ENCODE peak calls at places on chromosome 20, in nine cellular contexts. T is effector memory CD4-positive, alpha-beta T cell; D is CD8-positive, alpha-beta memory T cell; L is neural progenitor cell; V is testis; O is left ventricle myocardium inferior; U is GM12865; J is adipocyte; A is K562. W is an unnamed sample.

GRCh38 chr20:19880256-19881079 is 122.4 kb downstream of the RIN2 start:
- DNase-seq in T (no peak), D (no peak), L (no peak), V (no peak), O (no peak), U (no peak), J (peak), A (no peak), W (no peak)

GRCh38 chr20:5535211-5535756 is 214.9 kb upstream of the SHLD1 start:
- DNase-seq in T (no peak), D (no peak), L (no peak), V (no peak), O (no peak), U (no peak), J (peak), A (peak), W (no peak)

GRCh38 chr20:57179265-57179664 is 87.2 kb downstream of the BMP7 start:
- DNase-seq in T (no peak), D (no peak), L (no peak), V (peak), O (no peak), U (no peak), J (no peak), A (no peak), W (no peak)

GRCh38 chr20:36950432-36951197 is 893 bp downstream of the SAMHD1 start:
- DNase-seq in T (peak), D (peak), L (peak), V (peak), O (peak), U (peak), J (peak), A (peak), W (no peak)

GRCh38 chr20:4483481-4483880 is 238.2 kb upstream of the PRND start:
- DNase-seq in T (no peak), D (no peak), L (no peak), V (no peak), O (no peak), U (no peak), J (peak), A (no peak), W (no peak)

GRCh38 chr20:2755451-2756055 is 44.9 kb downstream of the CPXM1 start:
- DNase-seq in T (no peak), D (no peak), L (no peak), V (no peak), O (no peak), U (no peak), J (no peak), A (no peak), W (no peak)

GRCh38 chr20:47336013-47336754 is 20.3 kb downstream of the ZMYND8 start:
- DNase-seq in T (no peak), D (no peak), L (no peak), V (peak), O (peak), U (no peak), J (peak), A (no peak), W (no peak)

GRCh38 chr20:24100370-24101011 is 111.9 kb upstream of the GGTLC1 start:
- DNase-seq in T (peak), D (peak), L (peak), V (peak), O (peak), U (peak), J (peak), A (peak), W (peak)

GRCh38 chr20:48595495-48596475 is 232.0 kb downstream of the PREX1 start:
- DNase-seq in T (no peak), D (no peak), L (no peak), V (no peak), O (no peak), U (no peak), J (no peak), A (no peak), W (no peak)

GRCh38 chr20:15289337-15289736 is 951.9 kb upstream of the FLRT3 start:
- DNase-seq in T (no peak), D (no peak), L (no peak), V (no peak), O (no peak), U (no peak), J (no peak), A (no peak), W (no peak)

GRCh38 chr20:21074605-21075336 is 31.4 kb downstream of the LINC00237 start:
- DNase-seq in T (no peak), D (no peak), L (no peak), V (no peak), O (no peak), U (peak), J (no peak), A (no peak), W (no peak)

GRCh38 chr20:5654557-5654956 is 95.6 kb upstream of the SHLD1 start:
- DNase-seq in T (no peak), D (no peak), L (no peak), V (no peak), O (no peak), U (peak), J (peak), A (no peak), W (no peak)

GRCh38 chr20:32189123-32189410 is 18.5 kb downstream of the PLAGL2 start:
- DNase-seq in T (no peak), D (no peak), L (no peak), V (no peak), O (no peak), U (no peak), J (no peak), A (no peak), W (no peak)

GRCh38 chr20:14643146-14643545 is 305.7 kb upstream of the FLRT3 start:
- DNase-seq in T (no peak), D (no peak), L (no peak), V (no peak), O (no peak), U (no peak), J (no peak), A (no peak), W (no peak)

GRCh38 chr20:23655551-23656211 is 17.9 kb upstream of the CST3 start:
- DNase-seq in T (no peak), D (no peak), L (no peak), V (peak), O (peak), U (no peak), J (peak), A (no peak), W (no peak)

GRCh38 chr20:36238760-36239159 is 2.5 kb downstream of the AAR2 start:
- DNase-seq in T (no peak), D (no peak), L (no peak), V (no peak), O (no peak), U (no peak), J (peak), A (no peak), W (no peak)

GRCh38 chr20:41177636-41178035 is 40.3 kb downstream of the PLCG1 start:
- DNase-seq in T (no peak), D (no peak), L (no peak), V (peak), O (no peak), U (no peak), J (peak), A (no peak), W (no peak)

GRCh38 chr20:31638317-31638716 is 605 bp downstream of the COX4I2 start:
- DNase-seq in T (no peak), D (no peak), L (no peak), V (no peak), O (no peak), U (no peak), J (no peak), A (no peak), W (peak)

GRCh38 chr20:57680131-57680716 is 29.6 kb downstream of the PMEPA1 start:
- DNase-seq in T (no peak), D (no peak), L (no peak), V (no peak), O (no peak), U (peak), J (no peak), A (no peak), W (no peak)

GRCh38 chr20:19964289-19965263 is 52.6 kb upstream of the NAA20 start:
- DNase-seq in T (no peak), D (no peak), L (no peak), V (peak), O (peak), U (no peak), J (peak), A (no peak), W (no peak)

GRCh38 chr20:56542489-56543020 is 9.5 kb downstream of the FAM209B start:
- DNase-seq in T (no peak), D (no peak), L (no peak), V (no peak), O (no peak), U (no peak), J (no peak), A (no peak), W (no peak)

GRCh38 chr20:47338131-47338628 is 18.3 kb downstream of the ZMYND8 start:
- DNase-seq in T (no peak), D (no peak), L (no peak), V (peak), O (peak), U (no peak), J (no peak), A (no peak), W (no peak)

GRCh38 chr20:51750037-51750769 is 18.0 kb downstream of the ATP9A start:
- DNase-seq in T (no peak), D (no peak), L (no peak), V (peak), O (peak), U (peak), J (peak), A (no peak), W (peak)

GRCh38 chr20:11247059-11247630 is 573.3 kb upstream of the JAG1 start:
- DNase-seq in T (no peak), D (no peak), L (peak), V (no peak), O (no peak), U (no peak), J (no peak), A (no peak), W (no peak)

GRCh38 chr20:6595704-6596103 is 171.8 kb upstream of the BMP2 start:
- DNase-seq in T (no peak), D (no peak), L (peak), V (no peak), O (no peak), U (no peak), J (no peak), A (no peak), W (no peak)

GRCh38 chr20:31860431-31861345 is 9.6 kb downstream of the DUSP15 start:
- DNase-seq in T (no peak), D (no peak), L (peak), V (no peak), O (no peak), U (no peak), J (no peak), A (peak), W (no peak)

GRCh38 chr20:34302312-34302722 is 838 bp downstream of the AHCY start:
- DNase-seq in T (no peak), D (no peak), L (peak), V (no peak), O (no peak), U (peak), J (no peak), A (no peak), W (no peak)

GRCh38 chr20:47304287-47304686 is 52.2 kb downstream of the ZMYND8 start:
- DNase-seq in T (no peak), D (no peak), L (no peak), V (no peak), O (no peak), U (no peak), J (no peak), A (no peak), W (peak)

GRCh38 chr20:32945710-32946221 is 58.5 kb downstream of the SUN5 start:
- DNase-seq in T (no peak), D (no peak), L (peak), V (no peak), O (no peak), U (peak), J (peak), A (no peak), W (peak)

GRCh38 chr20:62368303-62368628 is 1.2 kb upstream of the LAMA5 start:
- DNase-seq in T (no peak), D (no peak), L (no peak), V (no peak), O (no peak), U (no peak), J (no peak), A (no peak), W (no peak)
- H3K4me3 ChIP-seq in T (no peak), D (no peak), L (peak), V (no peak), O (peak), U (no peak), J (no peak), A (no peak), W (peak)

DNA sequence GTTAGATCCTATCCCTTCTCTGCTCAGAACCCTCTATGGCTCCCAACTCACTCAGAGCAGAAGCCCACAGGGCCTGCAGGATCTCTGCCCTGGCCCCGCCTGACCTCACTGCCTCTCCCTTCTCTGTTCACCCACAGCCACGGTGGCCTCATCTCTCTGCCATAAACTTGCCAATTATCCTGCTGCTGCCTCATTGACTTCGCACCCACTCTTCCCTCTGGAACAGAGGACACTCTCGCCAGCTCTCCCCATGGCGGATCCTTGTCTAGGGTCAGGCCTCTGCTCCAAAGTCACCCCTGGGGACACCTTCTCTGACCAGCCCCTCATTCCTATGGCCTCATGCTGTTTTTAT is 86.4 kb downstream of the CEBPB start:
- DNase-seq in T (no peak), D (no peak), L (no peak), V (no peak), O (no peak), U (no peak), J (no peak), A (no peak), W (no peak)
- H3K4me3 ChIP-seq in T (no peak), D (no peak), L (no peak), V (no peak), O (no peak), U (no peak), J (no peak), A (no peak), W (no peak)

GRCh38 chr20:25532971-25533391 is 52.4 kb downstream of the NINL start:
- DNase-seq in T (no peak), D (no peak), L (no peak), V (no peak), O (no peak), U (no peak), J (no peak), A (no peak), W (no peak)
- H3K4me3 ChIP-seq in T (no peak), D (no peak), L (no peak), V (no peak), O (peak), U (no peak), J (peak), A (no peak), W (no peak)

GRCh38 chr20:63737690-63737939 is 1.2 kb downstream of the LIME1 start:
- DNase-seq in T (no peak), D (no peak), L (peak), V (no peak), O (no peak), U (no peak), J (no peak), A (no peak), W (peak)
- H3K4me3 ChIP-seq in T (peak), D (peak), L (peak), V (no peak), O (peak), U (peak), J (no peak), A (no peak), W (no peak)

GRCh38 chr20:53611449-53611894 is 17.8 kb upstream of the ZNF217 start:
- DNase-seq in T (no peak), D (no peak), L (peak), V (peak), O (no peak), U (peak), J (peak), A (no peak), W (peak)

GRCh38 chr20:53609501-53610445 is 16.1 kb upstream of the ZNF217 start:
- DNase-seq in T (peak), D (peak), L (peak), V (peak), O (peak), U (peak), J (peak), A (peak), W (no peak)

GRCh38 chr20:53608456-53609413 is 15.1 kb upstream of the ZNF217 start:
- DNase-seq in T (no peak), D (peak), L (no peak), V (peak), O (peak), U (no peak), J (no peak), A (peak), W (no peak)

GRCh38 chr20:53606364-53606985 is 12.8 kb upstream of the ZNF217 start:
- DNase-seq in T (no peak), D (no peak), L (no peak), V (peak), O (no peak), U (no peak), J (peak), A (peak), W (no peak)

DNA sequence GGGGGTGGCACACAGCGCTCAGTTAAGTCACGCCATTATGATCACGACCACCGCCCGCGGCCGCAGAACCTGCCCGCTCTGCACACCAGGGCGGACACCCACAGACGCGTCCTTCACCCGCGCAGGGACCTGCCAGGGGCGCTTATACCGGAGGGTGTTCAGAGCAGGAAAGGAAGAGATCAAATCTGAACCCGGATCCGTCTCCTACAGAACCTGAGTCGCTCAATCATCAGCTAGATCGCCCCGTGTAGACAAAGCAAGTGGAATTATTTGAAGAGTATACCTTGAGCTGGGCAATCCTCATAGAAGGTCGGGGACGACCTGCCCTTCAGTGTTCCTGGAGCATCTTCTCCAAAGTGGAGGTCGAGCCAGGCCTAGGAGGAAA is 14.4 kb upstream of the ZNF217 start:
- DNase-seq in T (no peak), D (no peak), L (no peak), V (peak), O (no peak), U (no peak), J (no peak), A (no peak), W (no peak)
- H3K4me3 ChIP-seq in T (no peak), D (peak), L (no peak), V (peak), O (no peak), U (no peak), J (no peak), A (peak), W (no peak)

DNA sequence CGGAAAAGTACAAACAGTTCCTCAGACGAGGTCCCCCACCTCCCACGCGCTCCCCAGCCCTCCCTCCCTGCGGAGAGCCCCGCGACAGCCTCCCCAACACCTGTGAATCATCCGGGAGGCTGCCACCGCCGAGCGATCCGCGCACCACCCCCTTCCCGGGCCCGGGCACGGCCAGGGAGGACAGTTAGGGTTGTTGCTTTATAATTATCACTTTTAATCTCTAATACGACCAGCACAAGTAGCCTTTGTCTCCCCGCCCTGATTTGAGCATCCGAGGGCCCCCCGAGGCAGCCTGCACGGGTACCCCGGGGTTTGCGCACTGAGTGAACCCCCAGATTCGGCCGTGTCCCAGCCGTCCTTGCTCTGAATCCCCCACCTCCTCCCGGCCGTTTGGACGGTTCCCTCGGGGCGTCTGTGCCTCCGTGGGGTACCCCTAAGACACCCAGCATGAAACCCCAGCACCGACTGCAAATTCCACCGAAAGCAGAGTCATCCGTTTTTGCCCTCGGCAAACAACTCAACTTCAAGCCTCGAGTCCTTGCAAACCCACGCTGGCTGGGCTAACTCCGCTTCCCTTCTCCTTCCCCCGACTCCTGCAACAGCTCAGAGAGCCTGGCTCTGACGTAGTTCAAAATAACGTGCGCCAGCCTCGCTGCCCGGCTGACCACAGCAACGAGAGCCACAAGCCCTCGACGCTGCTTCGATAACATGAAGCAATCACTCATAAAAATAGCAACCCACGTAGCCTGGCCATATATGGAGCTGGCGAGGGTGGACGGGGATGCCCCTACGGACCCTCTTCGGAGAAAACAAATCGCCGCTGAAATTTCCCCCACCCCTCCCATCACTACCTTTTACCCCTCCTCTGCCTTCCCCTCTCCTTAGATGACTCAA is 866 bp upstream of the SNAP25 start:
- DNase-seq in T (no peak), D (no peak), L (peak), V (peak), O (no peak), U (no peak), J (peak), A (no peak), W (peak)
- H3K4me3 ChIP-seq in T (no peak), D (no peak), L (peak), V (peak), O (peak), U (no peak), J (peak), A (no peak), W (peak)

DNA sequence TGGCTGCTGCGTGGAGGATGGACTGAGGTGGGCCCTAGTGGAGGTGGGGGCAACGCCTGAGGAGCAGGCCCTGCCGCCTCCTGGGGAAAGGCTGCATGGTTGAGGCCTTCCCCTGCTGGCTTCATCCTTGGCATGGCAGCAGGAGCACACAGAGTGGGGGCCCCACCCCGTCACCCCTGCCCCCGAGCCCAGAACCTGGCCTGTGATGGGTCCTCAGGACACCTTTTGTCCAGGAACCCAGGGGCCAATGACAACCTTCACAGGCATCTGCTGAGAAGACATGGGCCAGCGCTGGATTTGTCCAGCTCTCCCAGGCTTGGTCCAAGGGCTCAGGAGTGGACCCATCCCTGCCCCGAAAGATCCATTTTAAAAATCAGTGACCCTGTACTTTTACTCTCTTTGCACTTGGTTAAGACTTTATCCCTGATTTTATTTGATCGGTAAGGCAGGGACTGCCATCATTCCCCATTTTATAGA is 575 bp upstream of the SLC17A9 start:
- DNase-seq in T (no peak), D (no peak), L (no peak), V (no peak), O (no peak), U (no peak), J (no peak), A (no peak), W (no peak)
- H3K4me3 ChIP-seq in T (no peak), D (no peak), L (peak), V (no peak), O (peak), U (peak), J (peak), A (no peak), W (no peak)

DNA sequence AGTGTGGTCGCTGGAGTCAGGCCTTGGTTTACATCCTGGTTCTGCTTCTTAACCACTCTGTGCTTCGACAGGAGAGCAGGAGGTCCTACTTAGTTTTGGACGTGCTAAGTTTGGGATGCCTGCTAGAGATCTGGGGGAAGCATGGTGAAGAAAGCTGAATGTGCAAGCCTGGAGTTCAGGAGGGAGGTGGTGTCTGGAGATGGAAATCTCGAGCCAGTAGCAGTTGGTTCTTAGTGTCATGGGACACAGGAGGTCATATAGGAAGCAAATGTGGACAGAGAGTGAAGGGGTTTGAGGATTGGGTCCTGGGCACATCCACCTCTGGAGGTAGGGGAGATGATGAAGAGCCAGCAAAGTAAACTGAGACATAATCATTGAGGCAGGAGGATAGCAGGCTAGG is 131.4 kb downstream of the SYCP2 start:
- DNase-seq in T (no peak), D (no peak), L (no peak), V (no peak), O (no peak), U (no peak), J (no peak), A (no peak), W (peak)
- H3K4me3 ChIP-seq in T (no peak), D (no peak), L (no peak), V (no peak), O (no peak), U (no peak), J (no peak), A (no peak), W (no peak)